ENCODE peak calls at places on chromosomes 1 and 21, in six cellular contexts. H, U, A, J, Y and D are unnamed samples.

GRCh38 chr1:19612516-19612915 is 31.6 kb upstream of the NBL1 start:
- DNase-seq in H (no peak), J (no peak), A (no peak), U (no peak), Y (no peak), D (no peak)

GRCh38 chr21:34813266-34813886 is 144.6 kb downstream of the CLIC6 start:
- DNase-seq in H (no peak), Y (no peak), J (no peak), A (no peak), U (no peak), D (no peak)

GRCh38 chr1:43348343-43348808 is 10.4 kb upstream of the CDC20 start:
- DNase-seq in U (no peak), Y (no peak), J (no peak), H (no peak), A (no peak), D (peak; percentile 53)

GRCh38 chr1:97006044-97006676 is 284.6 kb downstream of the PTBP2 start:
- DNase-seq in H (no peak), U (peak; percentile 79), J (no peak), Y (no peak), A (no peak), D (no peak)

GRCh38 chr1:25922633-25923567 is 16.7 kb upstream of the STMN1 start:
- DNase-seq in U (peak; percentile 67), Y (no peak), J (peak; percentile 46), A (peak; percentile 10), H (peak; percentile 17), D (peak; percentile 76)

GRCh38 chr1:116713474-116713873 is 40.8 kb upstream of the CD2 start:
- DNase-seq in A (no peak), U (no peak), J (no peak), H (no peak), Y (no peak), D (no peak)

GRCh38 chr21:33035147-33035546 is 9.4 kb downstream of the OLIG2 start:
- DNase-seq in A (no peak), J (no peak), U (no peak), Y (no peak), H (no peak), D (no peak)

GRCh38 chr1:19220991-19221390 is 10.9 kb upstream of the UBR4 start:
- DNase-seq in Y (no peak), H (no peak), J (no peak), U (no peak), A (no peak), D (no peak)